ENCODE peak calls at places on chromosome 6, in four cellular contexts. One of them, this sample, is unnamed.

GRCh38 chr6:139152088-139152891 is 17.4 kb downstream of the HECA start:
- DNase-seq in heart left ventricle: no peak
- DNase-seq in IMR-90: peak; percentile 84
- DNase-seq in fibroblast of lung: peak; percentile 67
- DNase-seq in this sample: peak; percentile 52

GRCh38 chr6:67886840-67887292 is 748.2 kb upstream of the ADGRB3 start:
- DNase-seq in heart left ventricle: no peak
- DNase-seq in IMR-90: no peak
- DNase-seq in fibroblast of lung: no peak
- DNase-seq in this sample: no peak

GRCh38 chr6:165804331-165805066 is 141.5 kb upstream of the PDE10A start:
- DNase-seq in heart left ventricle: no peak
- DNase-seq in IMR-90: no peak
- DNase-seq in fibroblast of lung: no peak
- DNase-seq in this sample: no peak

GRCh38 chr6:140052757-140053729 is 678.6 kb upstream of the CITED2 start:
- DNase-seq in heart left ventricle: no peak
- DNase-seq in IMR-90: peak; percentile 59
- DNase-seq in fibroblast of lung: peak; percentile 55
- DNase-seq in this sample: no peak

GRCh38 chr6:132219901-132220300 is 181.4 kb downstream of the MOXD1 start:
- DNase-seq in heart left ventricle: no peak
- DNase-seq in IMR-90: no peak
- DNase-seq in fibroblast of lung: no peak
- DNase-seq in this sample: no peak

GRCh38 chr6:34638834-34639736 is 57.5 kb downstream of the ILRUN start:
- DNase-seq in heart left ventricle: no peak
- DNase-seq in IMR-90: no peak
- DNase-seq in fibroblast of lung: no peak
- DNase-seq in this sample: no peak

GRCh38 chr6:158707120-158707519 is 57.3 kb downstream of the SYTL3 start:
- DNase-seq in heart left ventricle: peak; percentile 78
- DNase-seq in IMR-90: peak; percentile 56
- DNase-seq in fibroblast of lung: peak; percentile 53
- DNase-seq in this sample: no peak

GRCh38 chr6:80182291-80182690 is 75.8 kb downstream of the BCKDHB start:
- DNase-seq in heart left ventricle: no peak
- DNase-seq in IMR-90: peak; percentile 81
- DNase-seq in fibroblast of lung: peak; percentile 67
- DNase-seq in this sample: peak; percentile 13

GRCh38 chr6:151400473-151400872 is 9.1 kb upstream of the ZBTB2 start:
- DNase-seq in heart left ventricle: no peak
- DNase-seq in IMR-90: peak; percentile 75
- DNase-seq in fibroblast of lung: no peak
- DNase-seq in this sample: no peak

GRCh38 chr6:80181352-80182081 is 75.0 kb downstream of the BCKDHB start:
- DNase-seq in heart left ventricle: no peak
- DNase-seq in IMR-90: no peak
- DNase-seq in fibroblast of lung: peak; percentile 17
- DNase-seq in this sample: no peak

GRCh38 chr6:137043710-137044365 is 927 bp downstream of the IL20RA start:
- DNase-seq in heart left ventricle: no peak
- DNase-seq in IMR-90: peak; percentile 28
- DNase-seq in fibroblast of lung: peak; percentile 61
- DNase-seq in this sample: peak; percentile 2

DNA sequence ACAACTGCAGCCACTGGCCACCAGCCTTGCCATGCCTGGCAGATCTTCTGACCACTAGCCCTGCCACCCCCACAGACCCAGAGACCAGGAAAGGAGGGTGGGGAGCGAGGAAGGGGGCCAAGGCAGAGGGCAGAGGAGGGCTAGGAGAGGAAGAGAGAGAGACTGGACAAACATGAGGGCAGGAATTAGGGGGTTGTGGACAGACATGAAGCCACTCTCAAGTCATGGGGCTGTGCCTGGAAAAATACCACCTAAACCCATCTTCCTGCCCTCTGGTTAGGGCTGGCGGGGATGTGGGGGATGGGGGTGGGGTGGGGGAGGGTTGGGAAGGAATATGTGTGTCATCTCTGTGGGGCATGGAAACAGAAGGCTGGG is 1.4 kb upstream of the SLC29A1 start:
- DNase-seq in heart left ventricle: no peak
- DNase-seq in IMR-90: no peak
- DNase-seq in fibroblast of lung: no peak
- DNase-seq in this sample: no peak
- H3K27ac ChIP-seq in heart left ventricle: peak overlapping the region; percentile 99
- H3K27ac ChIP-seq in IMR-90: no peak overlapping the region
- H3K27ac ChIP-seq in fibroblast of lung: no peak overlapping the region
- H3K27ac ChIP-seq in this sample: no peak overlapping the region

GRCh38 chr6:113856011-113856551 is 1.1 kb upstream of the MARCKS start:
- DNase-seq in heart left ventricle: no peak
- DNase-seq in IMR-90: peak; percentile 66
- DNase-seq in fibroblast of lung: peak; percentile 70
- DNase-seq in this sample: no peak

GRCh38 chr6:113855500-113856010 is 1.6 kb upstream of the MARCKS start:
- DNase-seq in heart left ventricle: no peak
- DNase-seq in IMR-90: peak; percentile 55
- DNase-seq in fibroblast of lung: peak; percentile 58
- DNase-seq in this sample: no peak

GRCh38 chr6:113857565-113858066 is 471 bp downstream of the MARCKS start:
- DNase-seq in heart left ventricle: no peak
- DNase-seq in IMR-90: no peak
- DNase-seq in fibroblast of lung: no peak
- DNase-seq in this sample: no peak

GRCh38 chr6:113858067-113858604 is 991 bp downstream of the MARCKS start:
- DNase-seq in heart left ventricle: no peak
- DNase-seq in IMR-90: peak; percentile 29
- DNase-seq in fibroblast of lung: peak; percentile 52
- DNase-seq in this sample: no peak

GRCh38 chr6:113856571-113857564 is at the start of gene MARCKS:
- DNase-seq in heart left ventricle: peak; percentile 68
- DNase-seq in IMR-90: peak; percentile 92
- DNase-seq in fibroblast of lung: peak; percentile 91
- DNase-seq in this sample: peak; percentile 65
- H3K4me3 ChIP-seq in heart left ventricle: peak within 1 kb of the TSS; percentile 91
- H3K4me3 ChIP-seq in IMR-90: peak within 1 kb of the TSS; percentile 95
- H3K4me3 ChIP-seq in fibroblast of lung: peak within 1 kb of the TSS; percentile 93
- H3K4me3 ChIP-seq in this sample: peak within 1 kb of the TSS; percentile 99

GRCh38 chr6:117481278-117481925 is 1.1 kb upstream of the DCBLD1 start:
- DNase-seq in heart left ventricle: no peak
- DNase-seq in IMR-90: no peak
- DNase-seq in fibroblast of lung: no peak
- DNase-seq in this sample: no peak
- H3K27ac ChIP-seq in heart left ventricle: no peak overlapping the region
- H3K27ac ChIP-seq in IMR-90: no peak overlapping the region
- H3K27ac ChIP-seq in fibroblast of lung: no peak overlapping the region
- H3K27ac ChIP-seq in this sample: no peak overlapping the region

GRCh38 chr6:30884521-30885480 is 482 bp downstream of the DDR1 start:
- DNase-seq in heart left ventricle: peak; percentile 50
- DNase-seq in IMR-90: peak; percentile 15
- DNase-seq in fibroblast of lung: no peak
- DNase-seq in this sample: no peak

GRCh38 chr6:30881987-30882763 is 2.1 kb upstream of the DDR1 start:
- DNase-seq in heart left ventricle: peak; percentile 46
- DNase-seq in IMR-90: peak; percentile 77
- DNase-seq in fibroblast of lung: peak; percentile 60
- DNase-seq in this sample: peak; percentile 34

GRCh38 chr6:30883743-30884520 is at the start of gene DDR1:
- DNase-seq in heart left ventricle: peak; percentile 79
- DNase-seq in IMR-90: peak; percentile 54
- DNase-seq in fibroblast of lung: peak; percentile 64
- DNase-seq in this sample: no peak

GRCh38 chr6:30882764-30883475 is 1.4 kb upstream of the DDR1 start:
- DNase-seq in heart left ventricle: no peak
- DNase-seq in IMR-90: no peak
- DNase-seq in fibroblast of lung: no peak
- DNase-seq in this sample: no peak

DNA sequence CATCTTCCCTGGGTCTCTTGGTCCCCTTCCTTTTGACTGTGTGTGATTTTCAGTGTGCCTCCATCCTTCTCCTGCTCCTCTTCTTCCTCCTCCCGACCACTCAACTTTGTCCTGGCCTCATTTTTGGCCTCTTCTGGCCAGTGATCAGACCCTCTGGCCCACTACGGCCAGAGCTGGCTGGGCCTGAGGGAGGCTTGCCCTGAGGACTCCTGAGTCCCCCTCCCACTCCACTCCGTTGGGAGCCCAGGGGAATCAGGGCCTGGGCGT is 910 bp upstream of the DDR1 start:
- DNase-seq in heart left ventricle: no peak
- DNase-seq in IMR-90: no peak
- DNase-seq in fibroblast of lung: no peak
- DNase-seq in this sample: no peak
- H3K4me3 ChIP-seq in heart left ventricle: peak overlapping the region; percentile 65
- H3K4me3 ChIP-seq in IMR-90: no peak overlapping the region
- H3K4me3 ChIP-seq in fibroblast of lung: no peak overlapping the region
- H3K4me3 ChIP-seq in this sample: no peak overlapping the region

GRCh38 chr6:170007468-170008240 is 256.2 kb downstream of the ERMARD start:
- DNase-seq in heart left ventricle: no peak
- DNase-seq in IMR-90: no peak
- DNase-seq in fibroblast of lung: no peak
- DNase-seq in this sample: no peak
- H3K27ac ChIP-seq in heart left ventricle: no peak overlapping the region
- H3K27ac ChIP-seq in IMR-90: no peak overlapping the region
- H3K27ac ChIP-seq in fibroblast of lung: no peak overlapping the region
- H3K27ac ChIP-seq in this sample: no peak overlapping the region

This sample was measured in AG04450.